ENCODE peak calls at places on chromosomes 3 and 15, in five cellular contexts. Q, X, T, Z and R are unnamed samples.

GRCh38 chr15:36658905-36659304 is 79.5 kb downstream of the CDIN1 start:
- DNase-seq in Q (no peak), X (no peak), T (no peak), Z (no peak), R (no peak)

GRCh38 chr15:29792426-29793159 is 29.7 kb downstream of the TJP1 start:
- DNase-seq in Q (no peak), X (no peak), T (no peak), Z (no peak), R (no peak)

GRCh38 chr3:107247116-107247515 is 130.1 kb upstream of the CCDC54 start:
- DNase-seq in Z (no peak), X (no peak), T (no peak), Q (no peak), R (no peak)

GRCh38 chr15:90711418-90711824 is 5.7 kb upstream of the BLM start:
- DNase-seq in Q (no peak), Z (no peak), X (no peak), T (no peak), R (no peak)

GRCh38 chr3:126646662-126647061 is 8.3 kb downstream of the TXNRD3 start:
- DNase-seq in T (no peak), Q (no peak), Z (no peak), X (no peak), R (no peak)

GRCh38 chr3:49699281-49699723 is 9.9 kb downstream of the RNF123 start:
- DNase-seq in X (no peak), Z (no peak), Q (peak), T (no peak), R (no peak)

GRCh38 chr3:127234784-127235183 is 41.9 kb downstream of the PRR23E start:
- DNase-seq in X (no peak), Q (no peak), T (no peak), Z (no peak), R (no peak)

GRCh38 chr3:33153782-33154181 is 40.0 kb downstream of the CRTAP start:
- DNase-seq in T (no peak), Q (no peak), X (no peak), Z (no peak), R (no peak)

GRCh38 chr3:149969945-149970715 is 565 bp downstream of the PFN2 start:
- DNase-seq in T (peak), X (peak), Z (peak), Q (peak), R (peak)

GRCh38 chr15:72722071-72722696 is 36.2 kb downstream of the BBS4 start:
- DNase-seq in T (peak), Z (peak), X (peak), Q (peak), R (peak)

GRCh38 chr3:52816654-52817053 is 13.8 kb downstream of the ITIH4 start:
- DNase-seq in Q (no peak), T (no peak), X (no peak), Z (no peak), R (no peak)

GRCh38 chr15:96428742-96429141 is 98.2 kb downstream of the NR2F2 start:
- DNase-seq in Z (peak), T (no peak), X (no peak), Q (peak), R (peak)

GRCh38 chr15:82730022-82730530 is 20.4 kb upstream of the AP3B2 start:
- DNase-seq in T (no peak), X (no peak), Q (no peak), Z (no peak), R (no peak)

GRCh38 chr3:187063286-187064081 is 75.8 kb downstream of the RPL39L start:
- DNase-seq in Q (peak), X (peak), Z (no peak), T (no peak), R (no peak)

GRCh38 chr15:82587805-82588204 is 47.5 kb upstream of the RPS17 start:
- DNase-seq in Q (no peak), X (no peak), Z (no peak), T (no peak), R (no peak)

GRCh38 chr3:143121240-143122088 is 1.9 kb downstream of the CHST2 start:
- DNase-seq in Z (peak), T (peak), Q (no peak), X (peak), R (no peak)

GRCh38 chr3:160941885-160942494 is 163.2 kb downstream of the B3GALNT1 start:
- DNase-seq in Z (peak), X (peak), T (peak), Q (peak), R (peak)

GRCh38 chr15:94266000-94266399 is 34.6 kb downstream of the MCTP2 start:
- DNase-seq in T (no peak), X (no peak), Z (no peak), Q (no peak), R (no peak)

GRCh38 chr15:80482686-80483085 is 78.5 kb downstream of the ARNT2 start:
- DNase-seq in T (no peak), Z (no peak), X (no peak), Q (no peak), R (no peak)

GRCh38 chr3:67401911-67402310 is 252.5 kb downstream of the SUCLG2 start:
- DNase-seq in T (no peak), Z (no peak), Q (no peak), X (no peak), R (no peak)

GRCh38 chr3:175186511-175186910 is 327.4 kb downstream of the NAALADL2 start:
- DNase-seq in Q (no peak), T (no peak), X (no peak), Z (no peak), R (no peak)

GRCh38 chr3:81888822-81889557 is 127.5 kb upstream of the GBE1 start:
- DNase-seq in X (no peak), Z (no peak), T (no peak), Q (no peak), R (no peak)